ENCODE peak calls at places on chromosome 2, in eight cellular contexts. P is foreskin fibroblast, A is A549, C is sigmoid colon, H is mesothelial cell of epicardium, E is ovary, F is pancreas, M is GM12865. Z is an unnamed sample.

GRCh38 chr2:10597956-10598355 is 91.8 kb downstream of the NOL10 start:
- DNase-seq in P (no peak), A (no peak), C (no peak), H (no peak), E (no peak), F (no peak), M (no peak), Z (no peak)

GRCh38 chr2:134083548-134083947 is 170.3 kb upstream of the MGAT5 start:
- DNase-seq in P (peak), A (no peak), C (no peak), H (no peak), E (no peak), F (no peak), M (no peak), Z (no peak)

GRCh38 chr2:113977660-113978523 is 88.0 kb downstream of the ACTR3 start:
- DNase-seq in P (peak), A (no peak), C (no peak), H (no peak), E (no peak), F (peak), M (no peak), Z (no peak)

GRCh38 chr2:223602972-223603371 is 811 bp upstream of the SCG2 start:
- DNase-seq in P (no peak), A (no peak), C (no peak), H (no peak), E (no peak), F (no peak), M (no peak), Z (no peak)

GRCh38 chr2:240564191-240564570 is 4.0 kb downstream of the DUSP28 start:
- DNase-seq in P (no peak), A (no peak), C (peak), H (no peak), E (no peak), F (peak), M (no peak), Z (no peak)

GRCh38 chr2:173355866-173356508 is 1.3 kb downstream of the CDCA7 start:
- DNase-seq in P (peak), A (no peak), C (no peak), H (no peak), E (no peak), F (no peak), M (peak), Z (no peak)

GRCh38 chr2:149490296-149490695 is 97.3 kb downstream of the MMADHC start:
- DNase-seq in P (peak), A (no peak), C (no peak), H (no peak), E (no peak), F (no peak), M (no peak), Z (no peak)

GRCh38 chr2:64840419-64840818 is 148.8 kb upstream of the SLC1A4 start:
- DNase-seq in P (peak), A (no peak), C (no peak), H (no peak), E (no peak), F (no peak), M (no peak), Z (no peak)

GRCh38 chr2:6353669-6354068 is 512.0 kb downstream of the CMPK2 start:
- DNase-seq in P (no peak), A (no peak), C (no peak), H (no peak), E (no peak), F (no peak), M (peak), Z (no peak)

GRCh38 chr2:27264753-27265535 is 2.1 kb upstream of the SLC30A3 start:
- DNase-seq in P (peak), A (peak), C (no peak), H (peak), E (peak), F (peak), M (peak), Z (peak)

GRCh38 chr2:25566694-25567093 is 106.7 kb downstream of the DTNB start:
- DNase-seq in P (peak), A (no peak), C (no peak), H (no peak), E (no peak), F (peak), M (peak), Z (no peak)

GRCh38 chr2:138744709-138745108 is 35.5 kb downstream of the NXPH2 start:
- DNase-seq in P (no peak), A (no peak), C (no peak), H (no peak), E (no peak), F (no peak), M (no peak), Z (no peak)

GRCh38 chr2:133568172-133568571 is at the start of gene NCKAP5:
- DNase-seq in P (no peak), A (peak), C (no peak), H (no peak), E (no peak), F (peak), M (no peak), Z (no peak)

GRCh38 chr2:68196120-68196716 is 38.5 kb downstream of the PNO1 start:
- DNase-seq in P (no peak), A (peak), C (peak), H (no peak), E (peak), F (no peak), M (no peak), Z (no peak)
- TF ChIP-seq CTCF in P (peak), A (peak), C (peak), H (peak), E (no peak), F (peak), M (no peak), Z (peak)

DNA sequence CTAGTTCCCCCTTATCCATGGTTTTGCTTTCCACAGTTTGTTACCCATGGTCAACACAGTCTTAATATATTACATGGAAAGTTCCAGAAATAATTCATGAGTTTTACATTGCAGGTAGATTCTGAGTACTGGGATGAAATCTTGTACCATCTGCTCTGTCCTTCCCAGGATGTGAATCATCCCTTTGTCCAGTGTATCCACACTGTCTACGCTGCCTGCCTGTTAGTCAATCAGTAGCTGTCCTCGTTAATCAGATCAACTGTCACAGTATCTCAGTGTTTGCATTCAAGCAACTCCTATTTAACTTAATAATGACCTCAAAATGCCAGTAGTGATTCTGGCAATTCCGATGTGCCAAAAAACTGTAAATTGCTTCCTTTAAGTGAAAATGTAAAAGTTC is 76.3 kb downstream of the DYNC1I2 start:
- DNase-seq in P (no peak), A (no peak), C (no peak), H (no peak), E (no peak), F (no peak), M (no peak), Z (no peak)
- TF ChIP-seq CTCF in P (no peak), A (no peak), C (no peak), H (no peak), E (no peak), F (no peak), M (no peak), Z (no peak)

GRCh38 chr2:231319867-231320266 is 75.6 kb upstream of the B3GNT7 start:
- DNase-seq in P (no peak), A (no peak), C (no peak), H (no peak), E (no peak), F (no peak), M (no peak), Z (no peak)

GRCh38 chr2:231318436-231318835 is 77.1 kb upstream of the B3GNT7 start:
- DNase-seq in P (no peak), A (no peak), C (no peak), H (no peak), E (no peak), F (no peak), M (no peak), Z (no peak)

GRCh38 chr2:231315896-231316295 is 79.6 kb upstream of the B3GNT7 start:
- DNase-seq in P (no peak), A (no peak), C (no peak), H (no peak), E (no peak), F (no peak), M (peak), Z (no peak)

GRCh38 chr2:231318954-231319353 is 76.6 kb upstream of the B3GNT7 start:
- DNase-seq in P (no peak), A (no peak), C (no peak), H (no peak), E (no peak), F (no peak), M (no peak), Z (no peak)

DNA sequence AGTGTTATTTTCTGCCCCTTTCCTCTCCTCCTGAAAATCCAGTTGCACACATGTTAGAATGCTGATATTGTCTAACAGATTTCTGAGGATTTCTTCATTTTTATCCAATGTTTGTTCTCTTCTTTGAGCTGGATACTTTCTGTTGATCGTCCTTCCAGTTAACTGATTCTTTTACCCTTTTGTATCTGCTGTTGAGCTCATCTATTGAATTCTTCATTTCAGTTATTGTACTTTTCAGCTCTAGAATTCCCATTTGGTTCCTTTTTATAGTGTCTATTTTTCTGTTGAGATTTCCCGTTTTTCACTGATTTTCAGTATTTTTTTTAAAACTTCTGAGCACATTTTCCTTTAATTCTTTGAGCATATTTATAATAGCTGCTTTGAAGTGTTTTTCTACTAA is 77.9 kb upstream of the B3GNT7 start:
- DNase-seq in P (no peak), A (no peak), C (no peak), H (no peak), E (no peak), F (no peak), M (no peak), Z (no peak)
- TF ChIP-seq CTCF in P (no peak), A (no peak), C (no peak), H (no peak), E (no peak), F (no peak), M (no peak), Z (no peak)

DNA sequence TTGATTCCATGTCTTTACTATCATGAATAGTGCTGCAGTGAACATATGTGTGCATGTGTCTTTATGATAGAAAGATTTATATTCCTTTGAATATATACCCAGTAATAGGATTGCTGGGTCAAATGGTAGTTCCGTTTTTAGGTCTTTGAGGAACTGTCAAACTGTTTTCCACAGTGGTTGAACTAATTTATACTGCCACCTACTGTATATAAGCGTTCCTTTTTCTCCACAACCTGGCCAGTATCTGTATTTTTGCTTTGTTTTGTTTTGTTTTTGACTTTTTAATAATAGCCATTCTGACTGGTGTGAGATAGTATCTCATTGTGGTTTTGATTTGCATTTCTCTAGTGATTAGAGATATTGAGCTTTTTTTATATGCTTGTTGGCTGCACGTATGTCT is 641.6 kb downstream of the SUCLG1 start:
- DNase-seq in P (no peak), A (peak), C (no peak), H (no peak), E (no peak), F (no peak), M (peak), Z (no peak)
- TF ChIP-seq CTCF in P (peak), A (peak), C (no peak), H (no peak), E (no peak), F (no peak), M (no peak), Z (peak)

DNA sequence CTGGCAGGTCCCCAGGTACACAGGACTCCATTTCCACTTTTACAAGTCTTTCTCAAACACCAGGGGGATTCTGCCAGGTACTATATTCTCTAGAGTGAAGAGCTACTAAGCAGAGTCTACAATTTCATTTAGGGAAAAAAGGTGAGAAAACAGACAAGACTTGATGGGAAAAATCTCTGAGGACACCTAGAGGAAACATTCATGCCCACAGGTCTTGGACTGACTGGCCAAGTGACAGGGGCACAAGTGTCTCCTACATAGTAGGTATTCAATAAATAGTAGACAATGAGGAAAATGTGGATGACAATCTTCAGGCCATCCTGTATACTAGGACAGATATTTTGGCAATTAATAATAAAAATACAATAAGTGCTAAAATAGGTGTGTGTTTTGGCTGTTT is 228.6 kb downstream of the CLIP4 start:
- DNase-seq in P (no peak), A (no peak), C (no peak), H (no peak), E (no peak), F (no peak), M (no peak), Z (no peak)
- TF ChIP-seq CTCF in P (no peak), A (no peak), C (no peak), H (no peak), E (no peak), F (no peak), M (no peak), Z (no peak)

GRCh38 chr2:205237524-205237923 is 444.8 kb upstream of the NRP2 start:
- DNase-seq in P (no peak), A (no peak), C (no peak), H (no peak), E (no peak), F (no peak), M (no peak), Z (no peak)
- TF ChIP-seq CTCF in P (no peak), A (no peak), C (peak), H (no peak), E (no peak), F (no peak), M (no peak), Z (no peak)

DNA sequence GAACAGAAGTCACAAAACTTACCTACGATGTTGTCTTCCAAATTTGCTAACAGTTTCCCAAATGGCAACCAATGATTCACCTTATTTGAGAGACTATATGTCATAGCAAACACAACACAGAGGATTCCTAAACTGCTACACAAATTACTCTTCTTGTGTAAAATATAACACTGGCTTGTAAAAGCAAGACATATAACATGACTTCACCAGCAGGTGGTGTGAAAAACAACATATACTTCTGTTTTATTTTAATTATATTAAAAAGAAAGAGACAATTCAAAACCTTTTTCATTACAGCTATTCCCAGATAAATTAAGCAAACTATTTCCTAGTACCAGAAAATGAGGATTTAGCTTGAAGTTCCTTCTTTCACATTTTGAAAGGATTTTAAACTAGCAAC is 62.2 kb downstream of the SCN3A start:
- DNase-seq in P (no peak), A (no peak), C (no peak), H (no peak), E (no peak), F (no peak), M (peak), Z (no peak)
- TF ChIP-seq CTCF in P (no peak), A (no peak), C (no peak), H (no peak), E (no peak), F (no peak), M (peak), Z (peak)

GRCh38 chr2:72543527-72544216 is 282.2 kb downstream of the EXOC6B start:
- DNase-seq in P (no peak), A (no peak), C (no peak), H (no peak), E (no peak), F (no peak), M (no peak), Z (no peak)
- TF ChIP-seq CTCF in P (no peak), A (no peak), C (no peak), H (no peak), E (no peak), F (no peak), M (no peak), Z (no peak)

DNA sequence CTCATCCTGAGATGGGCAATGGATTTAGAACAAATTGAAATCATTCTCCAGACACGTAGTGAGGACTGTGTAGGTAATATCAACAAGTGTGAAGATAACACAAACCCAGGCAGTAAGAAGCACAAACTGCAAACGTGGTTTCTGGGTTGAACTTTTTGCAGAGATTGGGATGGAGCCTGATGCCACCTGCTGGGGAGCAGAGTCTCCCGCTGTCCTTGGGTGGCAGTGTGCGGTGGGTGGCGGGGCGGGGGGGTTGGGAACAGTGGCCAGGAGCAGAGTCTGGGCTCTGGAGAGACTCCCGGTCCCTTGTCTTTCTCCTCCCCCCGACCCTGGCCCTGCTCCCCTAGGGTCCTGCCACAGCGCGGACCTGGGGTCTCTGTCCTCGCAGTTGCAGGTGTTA is 19.5 kb downstream of the TRAF3IP1 start:
- DNase-seq in P (no peak), A (peak), C (no peak), H (no peak), E (no peak), F (no peak), M (no peak), Z (no peak)
- TF ChIP-seq CTCF in P (no peak), A (peak), C (no peak), H (no peak), E (no peak), F (no peak), M (no peak), Z (peak)

Z was measured in D721Med.